ENCODE peak calls at places on chromosomes 4 and X, in five cellular contexts. F, B, Q, I and T are unnamed samples.

GRCh38 chr4:122814426-122814825 is 12.2 kb upstream of the FGF2 start:
- DNase-seq in F (no peak), B (no peak), Q (no peak), I (no peak), T (no peak)

GRCh38 chr4:15034071-15034764 is 31.9 kb downstream of the CPEB2 start:
- DNase-seq in F (no peak), B (peak; percentile 46), Q (no peak), I (no peak), T (no peak)

GRCh38 chr4:148425327-148426110 is 16.7 kb downstream of the NR3C2 start:
- DNase-seq in F (no peak), B (no peak), Q (no peak), I (no peak), T (no peak)

GRCh38 chr4:123816462-123816861 is 419.9 kb downstream of the SPRY1 start:
- DNase-seq in F (no peak), B (no peak), Q (no peak), I (no peak), T (no peak)

GRCh38 chr4:165301833-165302232 is 25.6 kb upstream of the MSMO1 start:
- DNase-seq in F (peak; percentile 56), B (no peak), Q (no peak), I (no peak), T (peak; percentile 19)

GRCh38 chrX:635428-636192 is 5.0 kb downstream of the SHOX start:
- DNase-seq in F (no peak), B (no peak), Q (no peak), I (no peak), T (no peak)

GRCh38 chr4:6265546-6265945 is 4.1 kb upstream of the WFS1 start:
- DNase-seq in F (no peak), B (no peak), Q (no peak), I (no peak), T (no peak)

GRCh38 chr4:11152684-11153083 is 276.0 kb downstream of the HS3ST1 start:
- DNase-seq in F (no peak), B (no peak), Q (no peak), I (no peak), T (no peak)

GRCh38 chr4:145196747-145197146 is 16.4 kb upstream of the OTUD4 start:
- DNase-seq in F (no peak), B (no peak), Q (no peak), I (no peak), T (no peak)

GRCh38 chrX:66014084-66014483 is 25.8 kb downstream of the VSIG4 start:
- DNase-seq in F (no peak), B (no peak), Q (no peak), I (no peak), T (no peak)

GRCh38 chr4:105895609-105896460 is 564 bp downstream of the NPNT start:
- DNase-seq in F (peak; percentile 4), B (no peak), Q (no peak), I (no peak), T (no peak)

GRCh38 chr4:96189761-96190160 is 349.9 kb downstream of the PDHA2 start:
- DNase-seq in F (no peak), B (no peak), Q (no peak), I (no peak), T (no peak)

GRCh38 chr4:140635606-140636005 is 66.8 kb upstream of the UCP1 start:
- DNase-seq in F (peak; percentile 9), B (no peak), Q (no peak), I (no peak), T (no peak)

GRCh38 chr4:113768952-113769351 is 7.4 kb upstream of the CAMK2D start:
- DNase-seq in F (no peak), B (no peak), Q (no peak), I (no peak), T (no peak)

GRCh38 chrX:99820197-99820596 is 589.9 kb downstream of the PCDH19 start:
- DNase-seq in F (no peak), B (no peak), Q (no peak), I (no peak), T (no peak)

GRCh38 chrX:48540015-48540350 is 469 bp downstream of the TBC1D25 start:
- DNase-seq in F (peak; percentile 36), B (no peak), Q (peak; percentile 38), I (no peak), T (peak; percentile 72)

GRCh38 chrX:20019672-20020365 is 29.0 kb upstream of the BCLAF3 start:
- DNase-seq in F (no peak), B (no peak), Q (no peak), I (no peak), T (no peak)

GRCh38 chrX:71253253-71254091 is 468 bp downstream of the ZMYM3 start:
- DNase-seq in F (peak; percentile 25), B (no peak), Q (peak; percentile 28), I (no peak), T (peak; percentile 16)

GRCh38 chr4:10620935-10621488 is 63.6 kb downstream of the CLNK start:
- DNase-seq in F (no peak), B (no peak), Q (no peak), I (no peak), T (no peak)

GRCh38 chr4:122458625-122459024 is 2.1 kb upstream of the IL2 start:
- DNase-seq in F (peak; percentile 37), B (no peak), Q (peak; percentile 36), I (peak; percentile 9), T (peak; percentile 70)

GRCh38 chrX:91434351-91435168 is at the start of gene PABPC5:
- DNase-seq in F (peak; percentile 87), B (peak; percentile 14), Q (no peak), I (peak; percentile 56), T (no peak)

GRCh38 chr4:138835833-138836521 is 179.6 kb upstream of the NOCT start:
- DNase-seq in F (peak; percentile 23), B (no peak), Q (no peak), I (no peak), T (no peak)

GRCh38 chr4:99366491-99366890 is 13.9 kb upstream of the ADH1C start:
- DNase-seq in F (no peak), B (no peak), Q (no peak), I (no peak), T (no peak)

GRCh38 chr4:41432889-41433288 is 105.1 kb upstream of the LIMCH1 start:
- DNase-seq in F (peak; percentile 63), B (peak; percentile 9), Q (no peak), I (peak; percentile 85), T (no peak)

GRCh38 chr4:125728568-125728967 is 413.8 kb downstream of the FAT4 start:
- DNase-seq in F (peak; percentile 95), B (peak; percentile 92), Q (no peak), I (peak; percentile 87), T (no peak)

GRCh38 chr4:150087007-150087406 is 8.8 kb downstream of the DCLK2 start:
- DNase-seq in F (no peak), B (no peak), Q (no peak), I (no peak), T (no peak)

GRCh38 chrX:118519411-118520205 is 24.0 kb downstream of the DOCK11 start:
- DNase-seq in F (peak; percentile 71), B (no peak), Q (no peak), I (no peak), T (no peak)

GRCh38 chrX:39935414-39936064 is 162.2 kb downstream of the BCOR start:
- DNase-seq in F (peak; percentile 50), B (no peak), Q (no peak), I (no peak), T (no peak)

GRCh38 chr4:111506706-111507105 is 638.5 kb upstream of the FAM241A start:
- DNase-seq in F (peak; percentile 79), B (peak; percentile 69), Q (no peak), I (peak; percentile 57), T (no peak)

GRCh38 chr4:112145820-112146813 is 863 bp downstream of the FAM241A start:
- DNase-seq in F (peak; percentile 39), B (no peak), Q (peak; percentile 60), I (peak; percentile 9), T (peak; percentile 65)

GRCh38 chr4:111537861-111538260 is 607.4 kb upstream of the FAM241A start:
- DNase-seq in F (peak; percentile 28), B (peak; percentile 69), Q (no peak), I (peak; percentile 62), T (no peak)

GRCh38 chr4:105709081-105709450 is 482 bp downstream of the GSTCD start:
- DNase-seq in F (peak; percentile 24), B (no peak), Q (peak; percentile 6), I (no peak), T (no peak)

GRCh38 chr4:3572363-3572762 is 40.1 kb upstream of the LRPAP1 start:
- DNase-seq in F (no peak), B (no peak), Q (no peak), I (no peak), T (no peak)

GRCh38 chr4:107838763-107839162 is 14.0 kb downstream of the SGMS2 start:
- DNase-seq in F (no peak), B (no peak), Q (no peak), I (no peak), T (no peak)

GRCh38 chr4:139085141-139085540 is 69.6 kb downstream of the NOCT start:
- DNase-seq in F (peak; percentile 29), B (no peak), Q (no peak), I (no peak), T (peak; percentile 15)

GRCh38 chr4:88283661-88284377 is 542 bp downstream of the PPM1K start:
- DNase-seq in F (peak; percentile 58), B (no peak), Q (peak; percentile 70), I (no peak), T (peak; percentile 87)

GRCh38 chr4:25161599-25161960 is 1.3 kb upstream of the SEPSECS start:
- DNase-seq in F (peak; percentile 23), B (no peak), Q (no peak), I (no peak), T (no peak)